ENCODE peak calls at places on chromosomes 7 and 10, in nine cellular contexts. W, Z, D, F, J, L, V, I and P are unnamed samples.

GRCh38 chr10:129320340-129320739 is 146.7 kb upstream of the MGMT start:
- DNase-seq in W (no peak), Z (no peak), D (no peak), F (no peak), J (no peak), L (no peak), V (no peak), I (no peak), P (no peak)

GRCh38 chr7:104217620-104218019 is 9.8 kb upstream of the ORC5 start:
- DNase-seq in W (no peak), Z (no peak), D (no peak), F (no peak), J (no peak), L (no peak), V (no peak), I (no peak), P (no peak)

GRCh38 chr10:131082991-131083465 is 228.5 kb downstream of the TCERG1L start:
- DNase-seq in W (no peak), Z (no peak), D (no peak), F (no peak), J (no peak), L (no peak), V (no peak), I (peak), P (no peak)

GRCh38 chr10:21724695-21725371 is 190.8 kb downstream of the MLLT10 start:
- DNase-seq in W (peak), Z (peak), D (peak), F (peak), J (peak), L (peak), V (peak), I (peak), P (peak)

GRCh38 chr10:114694735-114695134 is 36.7 kb upstream of the ABLIM1 start:
- DNase-seq in W (no peak), Z (peak), D (no peak), F (no peak), J (peak), L (peak), V (no peak), I (peak), P (no peak)

GRCh38 chr10:49274886-49275285 is 24.1 kb upstream of the C10orf71 start:
- DNase-seq in W (no peak), Z (no peak), D (no peak), F (no peak), J (no peak), L (no peak), V (no peak), I (no peak), P (no peak)

GRCh38 chr10:113666682-113667252 is 2.9 kb upstream of the NRAP start:
- DNase-seq in W (no peak), Z (no peak), D (peak), F (no peak), J (peak), L (no peak), V (no peak), I (no peak), P (no peak)

GRCh38 chr10:77586719-77587423 is 50.7 kb downstream of the KCNMA1 start:
- DNase-seq in W (no peak), Z (no peak), D (peak), F (no peak), J (peak), L (no peak), V (no peak), I (no peak), P (peak)

GRCh38 chr10:100338434-100339036 is 8.5 kb upstream of the SCD start:
- DNase-seq in W (peak), Z (peak), D (peak), F (no peak), J (peak), L (peak), V (no peak), I (peak), P (peak)

GRCh38 chr10:23016636-23017035 is 78.7 kb upstream of the MSRB2 start:
- DNase-seq in W (no peak), Z (no peak), D (no peak), F (no peak), J (no peak), L (no peak), V (no peak), I (no peak), P (no peak)

GRCh38 chr10:119416855-119417254 is 125.7 kb downstream of the RGS10 start:
- DNase-seq in W (no peak), Z (peak), D (peak), F (no peak), J (peak), L (peak), V (peak), I (peak), P (no peak)

GRCh38 chr10:27252267-27253000 is 11.8 kb upstream of the ACBD5 start:
- DNase-seq in W (peak), Z (peak), D (peak), F (no peak), J (peak), L (peak), V (peak), I (no peak), P (no peak)

GRCh38 chr7:24877790-24878311 is 102.1 kb downstream of the OSBPL3 start:
- DNase-seq in W (no peak), Z (peak), D (peak), F (no peak), J (peak), L (no peak), V (peak), I (no peak), P (no peak)

GRCh38 chr7:139230484-139230773 is 608 bp upstream of the UBN2 start:
- DNase-seq in W (no peak), Z (no peak), D (no peak), F (no peak), J (no peak), L (no peak), V (no peak), I (no peak), P (no peak)

GRCh38 chr10:19819419-19820033 is 3.3 kb downstream of the PLXDC2 start:
- DNase-seq in W (no peak), Z (peak), D (peak), F (no peak), J (peak), L (peak), V (no peak), I (peak), P (peak)

GRCh38 chr7:8260871-8261707 is 878 bp downstream of the ICA1 start:
- DNase-seq in W (peak), Z (peak), D (peak), F (no peak), J (no peak), L (peak), V (no peak), I (no peak), P (no peak)

GRCh38 chr7:106029448-106029847 is 66.4 kb downstream of the CDHR3 start:
- DNase-seq in W (no peak), Z (no peak), D (no peak), F (no peak), J (no peak), L (no peak), V (no peak), I (no peak), P (no peak)

GRCh38 chr7:42740410-42740809 is 171.5 kb downstream of the C7orf25 start:
- DNase-seq in W (no peak), Z (no peak), D (peak), F (no peak), J (no peak), L (no peak), V (no peak), I (no peak), P (no peak)

GRCh38 chr7:111476586-111477293 is 85.6 kb downstream of the IMMP2L start:
- DNase-seq in W (no peak), Z (no peak), D (no peak), F (no peak), J (no peak), L (no peak), V (no peak), I (no peak), P (no peak)

GRCh38 chr7:137094-137861 is 55.1 kb upstream of the FAM20C start:
- DNase-seq in W (no peak), Z (no peak), D (no peak), F (no peak), J (no peak), L (no peak), V (no peak), I (no peak), P (no peak)

GRCh38 chr7:132045002-132045401 is 488.6 kb upstream of the PODXL start:
- DNase-seq in W (no peak), Z (no peak), D (no peak), F (no peak), J (no peak), L (no peak), V (no peak), I (no peak), P (no peak)

GRCh38 chr7:24216576-24217116 is 67.3 kb upstream of the NPY start:
- DNase-seq in W (no peak), Z (no peak), D (peak), F (no peak), J (peak), L (no peak), V (no peak), I (no peak), P (no peak)

DNA sequence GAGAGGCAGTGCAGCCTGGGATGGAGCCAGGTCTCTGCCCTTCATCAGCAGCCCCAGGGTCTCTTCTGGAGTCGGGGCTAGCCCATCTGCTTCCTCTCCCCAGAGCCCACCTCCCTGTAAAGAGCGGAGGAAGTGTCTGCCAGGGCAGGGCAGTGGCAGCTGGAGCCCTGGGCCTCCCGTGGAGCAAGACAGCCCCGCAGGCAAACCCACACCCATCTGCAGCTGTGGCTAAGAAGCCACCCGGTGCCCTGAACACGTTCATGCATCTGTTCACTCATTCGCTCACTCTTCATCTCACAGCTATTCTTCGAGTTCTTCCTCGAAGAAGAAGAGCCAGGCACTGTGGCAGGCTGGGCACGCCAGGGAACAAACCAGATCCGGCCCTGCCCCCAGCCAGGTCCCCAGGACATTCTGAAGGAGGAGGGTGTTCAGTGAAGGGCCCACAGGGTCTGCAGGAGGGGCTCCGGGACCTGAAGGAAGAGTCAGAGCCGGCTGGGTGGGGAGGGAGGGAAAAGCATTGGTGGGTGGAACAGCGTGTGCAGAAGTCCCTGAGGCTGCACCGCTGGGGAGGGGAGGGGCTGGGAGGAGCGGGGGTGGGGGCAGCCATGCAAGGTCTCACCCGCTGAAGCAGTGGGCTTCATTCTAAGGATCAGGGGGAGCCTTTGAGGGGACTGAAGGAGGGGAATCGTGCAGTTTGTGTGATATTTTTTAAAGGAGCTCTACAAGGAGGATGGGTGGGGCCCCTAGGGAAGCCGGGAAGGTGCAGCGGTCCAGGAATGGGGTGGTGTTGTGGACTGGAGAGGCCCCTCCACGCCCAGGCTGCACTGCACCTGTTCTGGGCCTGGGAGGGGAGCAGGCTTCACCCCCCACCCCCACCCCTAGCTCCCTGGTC is 99.2 kb downstream of the UNCX start:
- DNase-seq in W (no peak), Z (no peak), D (no peak), F (no peak), J (no peak), L (no peak), V (no peak), I (no peak), P (no peak)
- TF ChIP-seq CTCF in W (no peak), Z (no peak), D (no peak), F (no peak), J (no peak), L (no peak), V (no peak), I (no peak), P (no peak)

DNA sequence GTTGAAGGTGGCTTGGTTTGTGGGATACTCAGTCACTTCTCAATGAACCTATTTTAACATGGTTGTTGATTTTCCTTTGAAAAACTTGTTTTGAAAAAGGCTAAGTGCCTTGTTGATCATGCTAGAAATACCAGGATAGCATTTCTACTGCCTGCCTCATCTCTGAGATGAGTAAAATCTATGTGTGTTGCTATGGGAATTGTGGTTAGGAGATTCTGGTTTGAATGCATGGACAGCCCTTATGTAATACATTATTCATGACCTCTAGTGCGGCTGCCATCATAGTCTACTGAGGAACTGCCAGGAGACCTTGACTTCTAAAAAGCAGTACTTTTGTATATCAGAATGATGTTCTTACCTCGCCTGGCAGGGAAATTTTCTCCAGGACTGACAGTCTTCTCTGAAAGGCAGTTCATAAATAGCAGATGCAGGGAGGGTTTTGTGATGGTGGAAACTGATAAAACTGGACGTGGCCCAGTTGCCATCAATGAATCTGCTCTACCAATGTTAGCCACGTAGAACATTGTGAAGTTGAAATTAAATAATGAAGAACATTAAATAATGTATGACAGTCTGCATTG is 248.5 kb downstream of the NSUN6 start:
- DNase-seq in W (no peak), Z (no peak), D (peak), F (no peak), J (peak), L (no peak), V (no peak), I (no peak), P (no peak)
- H3K4me3 ChIP-seq in W (no peak), Z (no peak), D (no peak), F (no peak), J (no peak), L (no peak), V (no peak), I (no peak), P (no peak)

GRCh38 chr10:132468201-132468600 is 69.4 kb upstream of the INPP5A start:
- DNase-seq in W (no peak), Z (no peak), D (no peak), F (no peak), J (no peak), L (no peak), V (no peak), I (no peak), P (no peak)

GRCh38 chr10:132466520-132467463 is 69.8 kb downstream of the PWWP2B start:
- DNase-seq in W (no peak), Z (no peak), D (no peak), F (no peak), J (no peak), L (no peak), V (no peak), I (no peak), P (no peak)

GRCh38 chr10:132468651-132469050 is 68.9 kb upstream of the INPP5A start:
- DNase-seq in W (no peak), Z (no peak), D (no peak), F (no peak), J (no peak), L (no peak), V (no peak), I (no peak), P (no peak)

GRCh38 chr10:132465889-132466519 is 69.0 kb downstream of the PWWP2B start:
- DNase-seq in W (no peak), Z (no peak), D (no peak), F (no peak), J (no peak), L (no peak), V (no peak), I (no peak), P (no peak)

DNA sequence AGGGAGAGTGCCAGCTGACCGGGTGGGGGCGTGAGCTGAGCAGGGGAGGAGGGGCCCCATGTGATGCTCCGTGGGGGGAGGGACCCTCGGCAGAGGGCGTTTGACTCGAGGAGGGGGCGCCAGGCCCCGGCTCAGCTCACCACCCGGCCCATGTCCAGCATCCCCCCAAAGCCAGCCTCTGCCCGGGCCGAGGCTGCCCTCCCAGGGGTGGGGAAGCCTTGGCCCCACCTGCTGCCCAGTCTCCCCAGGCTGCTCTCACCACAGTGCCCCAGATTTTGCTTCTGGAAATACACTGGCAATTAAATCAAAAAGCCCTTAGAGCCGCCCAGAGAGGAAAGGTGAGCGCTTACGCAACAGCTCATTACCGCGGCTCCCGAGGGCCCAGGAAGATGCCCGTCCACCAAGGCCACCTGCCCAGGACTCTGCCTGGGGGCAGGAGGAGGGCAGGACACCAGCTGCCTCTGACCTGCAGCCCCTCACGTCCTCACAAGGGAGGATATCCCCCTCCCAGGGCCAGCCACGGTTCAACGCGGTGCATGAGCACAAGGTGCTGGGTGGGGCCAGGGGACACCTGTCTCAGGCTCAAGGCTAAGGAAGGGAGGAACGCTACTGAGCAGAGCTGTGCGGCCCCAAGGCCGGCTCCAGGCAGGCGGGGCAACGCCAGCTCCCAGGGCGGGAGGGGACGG is 70.0 kb upstream of the INPP5A start:
- DNase-seq in W (no peak), Z (no peak), D (no peak), F (no peak), J (no peak), L (no peak), V (no peak), I (no peak), P (no peak)
- TF ChIP-seq CTCF in W (no peak), Z (peak), D (no peak), F (no peak), J (no peak), L (no peak), V (no peak), I (no peak), P (no peak)

GRCh38 chr7:134778941-134779740 is at the start of gene CALD1:
- DNase-seq in W (peak), Z (peak), D (peak), F (peak), J (peak), L (peak), V (no peak), I (peak), P (peak)
- H3K4me3 ChIP-seq in W (peak), Z (peak), D (peak), F (peak), J (peak), L (peak), V (no peak), I (peak), P (peak)

DNA sequence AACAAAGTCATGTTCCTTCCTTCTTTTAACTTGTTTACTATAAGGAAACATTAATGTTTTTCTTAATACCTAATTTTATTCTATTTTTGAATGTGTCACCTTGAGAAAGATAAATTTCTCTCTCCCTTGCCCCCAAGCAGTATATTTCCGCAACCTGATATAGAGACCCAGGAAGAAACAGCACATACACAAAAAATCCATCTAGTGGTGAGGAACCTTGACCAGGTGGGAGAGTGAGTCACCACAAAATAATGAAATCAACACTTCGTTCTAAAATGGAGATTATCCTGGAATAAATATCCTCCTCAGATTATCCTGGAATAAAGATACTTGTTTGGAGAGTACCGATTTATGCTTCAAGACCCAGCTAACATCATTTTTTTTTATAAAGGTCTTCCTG is 232.9 kb upstream of the PTN start:
- DNase-seq in W (no peak), Z (no peak), D (peak), F (no peak), J (no peak), L (no peak), V (no peak), I (no peak), P (no peak)
- TF ChIP-seq CTCF in W (no peak), Z (no peak), D (no peak), F (no peak), J (no peak), L (no peak), V (no peak), I (no peak), P (no peak)